ENCODE peak calls at places on chromosomes 13 and 19, in four cellular contexts. X is stimulated activated CD8-positive, alpha-beta memory T cell treated with anti-CD3 and anti-CD28 coated beads, Interleukin-2, amount 100 ng/mL, for 48 hours; Z is EL; Q is prostate gland. A is an unnamed sample.

GRCh38 chr19:15442142-15442920 is 7.4 kb downstream of the WIZ start:
- DNase-seq in X (no peak), Z (no peak), Q (no peak), A (no peak)

GRCh38 chr19:37903096-37903495 is 3.3 kb downstream of the WDR87 start:
- DNase-seq in X (no peak), Z (no peak), Q (no peak), A (no peak)

GRCh38 chr19:30253581-30253996 is 118.6 kb upstream of the ZNF536 start:
- DNase-seq in X (no peak), Z (no peak), Q (no peak), A (no peak)

GRCh38 chr13:36148436-36148835 is 17.3 kb upstream of the DCLK1 start:
- DNase-seq in X (no peak), Z (no peak), Q (no peak), A (no peak)

GRCh38 chr19:5974721-5975387 is 3.1 kb downstream of the RANBP3 start:
- DNase-seq in X (no peak), Z (no peak), Q (no peak), A (no peak)

GRCh38 chr13:113080901-113081521 is 24.6 kb upstream of the F7 start:
- DNase-seq in X (no peak), Z (no peak), Q (no peak), A (no peak)

GRCh38 chr13:71254384-71254783 is 612.6 kb downstream of the DACH1 start:
- DNase-seq in X (no peak), Z (no peak), Q (no peak), A (no peak)

GRCh38 chr19:44757735-44758505 is 9.4 kb downstream of the BCL3 start:
- DNase-seq in X (no peak), Z (no peak), Q (no peak), A (no peak)

GRCh38 chr13:91105270-91105669 is 242.2 kb upstream of the MIR17HG start:
- DNase-seq in X (no peak), Z (no peak), Q (no peak), A (no peak)

GRCh38 chr19:56116606-56117005 is 4.5 kb downstream of the ZNF787 start:
- DNase-seq in X (no peak), Z (no peak), Q (no peak), A (no peak)

GRCh38 chr13:52906122-52906903 is 57.9 kb upstream of the PCDH8 start:
- DNase-seq in X (no peak), Z (no peak), Q (no peak), A (no peak)

GRCh38 chr19:3161453-3161852 is 17.1 kb upstream of the S1PR4 start:
- DNase-seq in X (no peak), Z (peak), Q (no peak), A (no peak)

GRCh38 chr19:47778954-47779351 is 450 bp downstream of the SELENOW start:
- DNase-seq in X (peak), Z (no peak), Q (peak), A (no peak)